ENCODE peak calls at places on chromosomes 6 and 20, in nine cellular contexts. One of them, this sample, is unnamed.

GRCh38 chr20:61520761-61521460 is 268.9 kb downstream of the CDH4 start:
- DNase-seq in GM12878: no peak
- DNase-seq in K562: peak; percentile 34
- DNase-seq in HL-60: no peak
- DNase-seq in A549: no peak
- DNase-seq in SK-N-SH: no peak
- DNase-seq in Panc1: no peak
- DNase-seq in HCT116: no peak
- DNase-seq in HepG2: no peak
- DNase-seq in this sample: no peak

GRCh38 chr6:35360349-35361138 is 18.2 kb downstream of the PPARD start:
- DNase-seq in GM12878: no peak
- DNase-seq in K562: no peak
- DNase-seq in HL-60: peak; percentile 41
- DNase-seq in A549: no peak
- DNase-seq in SK-N-SH: peak; percentile 42
- DNase-seq in Panc1: no peak
- DNase-seq in HCT116: no peak
- DNase-seq in HepG2: peak; percentile 97
- DNase-seq in this sample: peak; percentile 79

GRCh38 chr20:14919473-14920157 is 582.2 kb upstream of the FLRT3 start:
- DNase-seq in GM12878: no peak
- DNase-seq in K562: no peak
- DNase-seq in HL-60: no peak
- DNase-seq in A549: no peak
- DNase-seq in SK-N-SH: no peak
- DNase-seq in Panc1: no peak
- DNase-seq in HCT116: peak; percentile 6
- DNase-seq in HepG2: no peak
- DNase-seq in this sample: peak; percentile 89

GRCh38 chr6:95203153-95203754 is 374.1 kb upstream of the MANEA start:
- DNase-seq in GM12878: no peak
- DNase-seq in K562: peak; percentile 12
- DNase-seq in HL-60: no peak
- DNase-seq in A549: no peak
- DNase-seq in SK-N-SH: peak; percentile 40
- DNase-seq in Panc1: peak; percentile 18
- DNase-seq in HCT116: peak; percentile 23
- DNase-seq in HepG2: peak; percentile 10
- DNase-seq in this sample: peak; percentile 78

GRCh38 chr6:143394351-143394750 is 56.1 kb downstream of the ADAT2 start:
- DNase-seq in GM12878: no peak
- DNase-seq in K562: no peak
- DNase-seq in HL-60: no peak
- DNase-seq in A549: no peak
- DNase-seq in SK-N-SH: no peak
- DNase-seq in Panc1: no peak
- DNase-seq in HCT116: no peak
- DNase-seq in HepG2: no peak
- DNase-seq in this sample: no peak

GRCh38 chr6:169076240-169076639 is 177.4 kb downstream of the THBS2 start:
- DNase-seq in GM12878: no peak
- DNase-seq in K562: no peak
- DNase-seq in HL-60: no peak
- DNase-seq in A549: no peak
- DNase-seq in SK-N-SH: no peak
- DNase-seq in Panc1: no peak
- DNase-seq in HCT116: no peak
- DNase-seq in HepG2: no peak
- DNase-seq in this sample: no peak

GRCh38 chr6:30688569-30688968 is 2.1 kb upstream of the PPP1R18 start:
- DNase-seq in GM12878: no peak
- DNase-seq in K562: no peak
- DNase-seq in HL-60: no peak
- DNase-seq in A549: no peak
- DNase-seq in SK-N-SH: no peak
- DNase-seq in Panc1: no peak
- DNase-seq in HCT116: no peak
- DNase-seq in HepG2: no peak
- DNase-seq in this sample: no peak

GRCh38 chr6:54846857-54847721 is 518 bp downstream of the FAM83B start:
- DNase-seq in GM12878: no peak
- DNase-seq in K562: no peak
- DNase-seq in HL-60: no peak
- DNase-seq in A549: no peak
- DNase-seq in SK-N-SH: no peak
- DNase-seq in Panc1: no peak
- DNase-seq in HCT116: no peak
- DNase-seq in HepG2: no peak
- DNase-seq in this sample: peak; percentile 63

GRCh38 chr20:1802385-1803215 is 92.6 kb upstream of the SIRPA start:
- DNase-seq in GM12878: no peak
- DNase-seq in K562: peak; percentile 8
- DNase-seq in HL-60: peak; percentile 87
- DNase-seq in A549: peak; percentile 78
- DNase-seq in SK-N-SH: peak; percentile 87
- DNase-seq in Panc1: no peak
- DNase-seq in HCT116: no peak
- DNase-seq in HepG2: peak; percentile 67
- DNase-seq in this sample: peak; percentile 86

GRCh38 chr20:4601630-4602296 is 119.9 kb upstream of the PRND start:
- DNase-seq in GM12878: no peak
- DNase-seq in K562: no peak
- DNase-seq in HL-60: no peak
- DNase-seq in A549: no peak
- DNase-seq in SK-N-SH: peak; percentile 44
- DNase-seq in Panc1: no peak
- DNase-seq in HCT116: peak; percentile 44
- DNase-seq in HepG2: no peak
- DNase-seq in this sample: no peak

GRCh38 chr6:127518710-127519468 is at the start of gene MTCL3:
- DNase-seq in GM12878: no peak
- DNase-seq in K562: no peak
- DNase-seq in HL-60: no peak
- DNase-seq in A549: peak; percentile 76
- DNase-seq in SK-N-SH: peak; percentile 76
- DNase-seq in Panc1: no peak
- DNase-seq in HCT116: no peak
- DNase-seq in HepG2: no peak
- DNase-seq in this sample: peak; percentile 89

GRCh38 chr6:170210026-170210390 is 80.9 kb downstream of the DLL1 start:
- DNase-seq in GM12878: no peak
- DNase-seq in K562: no peak
- DNase-seq in HL-60: no peak
- DNase-seq in A549: no peak
- DNase-seq in SK-N-SH: peak; percentile 20
- DNase-seq in Panc1: no peak
- DNase-seq in HCT116: no peak
- DNase-seq in HepG2: no peak
- DNase-seq in this sample: no peak

GRCh38 chr6:82773061-82773717 is 292.5 kb downstream of the UBE3D start:
- DNase-seq in GM12878: no peak
- DNase-seq in K562: no peak
- DNase-seq in HL-60: no peak
- DNase-seq in A549: no peak
- DNase-seq in SK-N-SH: no peak
- DNase-seq in Panc1: no peak
- DNase-seq in HCT116: no peak
- DNase-seq in HepG2: no peak
- DNase-seq in this sample: no peak

GRCh38 chr20:56985286-56985685 is 281.2 kb downstream of the BMP7 start:
- DNase-seq in GM12878: no peak
- DNase-seq in K562: no peak
- DNase-seq in HL-60: no peak
- DNase-seq in A549: no peak
- DNase-seq in SK-N-SH: no peak
- DNase-seq in Panc1: no peak
- DNase-seq in HCT116: no peak
- DNase-seq in HepG2: no peak
- DNase-seq in this sample: no peak

GRCh38 chr20:346640-347316 is at the start of gene NRSN2:
- DNase-seq in GM12878: no peak
- DNase-seq in K562: peak; percentile 73
- DNase-seq in HL-60: no peak
- DNase-seq in A549: peak; percentile 89
- DNase-seq in SK-N-SH: peak; percentile 89
- DNase-seq in Panc1: no peak
- DNase-seq in HCT116: no peak
- DNase-seq in HepG2: peak; percentile 72
- DNase-seq in this sample: peak; percentile 79

GRCh38 chr6:117206951-117207687 is 58.2 kb upstream of the VGLL2 start:
- DNase-seq in GM12878: no peak
- DNase-seq in K562: no peak
- DNase-seq in HL-60: no peak
- DNase-seq in A549: no peak
- DNase-seq in SK-N-SH: no peak
- DNase-seq in Panc1: no peak
- DNase-seq in HCT116: no peak
- DNase-seq in HepG2: no peak
- DNase-seq in this sample: peak; percentile 51

GRCh38 chr6:10883312-10884244 is 1.7 kb upstream of the GCM2 start:
- DNase-seq in GM12878: no peak
- DNase-seq in K562: no peak
- DNase-seq in HL-60: no peak
- DNase-seq in A549: no peak
- DNase-seq in SK-N-SH: no peak
- DNase-seq in Panc1: no peak
- DNase-seq in HCT116: no peak
- DNase-seq in HepG2: no peak
- DNase-seq in this sample: peak; percentile 49

GRCh38 chr6:1708820-1709612 is 99.3 kb downstream of the FOXC1 start:
- DNase-seq in GM12878: no peak
- DNase-seq in K562: no peak
- DNase-seq in HL-60: peak; percentile 91
- DNase-seq in A549: no peak
- DNase-seq in SK-N-SH: no peak
- DNase-seq in Panc1: no peak
- DNase-seq in HCT116: peak; percentile 31
- DNase-seq in HepG2: peak; percentile 30
- DNase-seq in this sample: no peak

DNA sequence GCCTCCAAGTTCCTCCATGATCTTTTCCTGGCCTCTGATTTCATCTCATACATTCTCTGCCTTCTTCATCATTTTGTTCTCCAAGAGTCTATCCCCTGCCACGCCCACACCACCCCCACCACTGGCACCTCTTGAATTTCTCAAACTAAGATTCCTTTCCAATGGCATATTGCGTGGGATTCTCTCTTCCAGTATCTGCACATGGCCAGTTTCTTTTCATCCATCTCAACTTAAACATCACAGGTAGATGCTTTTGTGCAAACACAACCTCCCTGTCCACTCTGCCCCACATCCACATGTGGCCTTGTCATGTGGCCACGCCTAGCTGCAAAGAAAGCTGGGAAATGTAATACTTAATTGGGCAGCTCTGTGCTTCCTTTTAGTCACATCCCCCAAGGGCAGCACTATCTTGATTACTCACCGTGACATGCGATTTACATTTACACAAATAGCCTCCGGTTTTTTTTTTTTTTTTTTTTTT is 33.4 kb upstream of the ZMYND8 start:
- DNase-seq in GM12878: no peak
- DNase-seq in K562: peak; percentile 54
- DNase-seq in HL-60: no peak
- DNase-seq in A549: peak; percentile 62
- DNase-seq in SK-N-SH: no peak
- DNase-seq in Panc1: no peak
- DNase-seq in HCT116: no peak
- DNase-seq in HepG2: no peak
- DNase-seq in this sample: no peak
- TF ChIP-seq REST in GM12878: no peak
- TF ChIP-seq REST in K562: no peak
- TF ChIP-seq REST in HL-60: no peak
- TF ChIP-seq REST in A549: no peak
- TF ChIP-seq REST in SK-N-SH: no peak
- TF ChIP-seq REST in Panc1: no peak
- TF ChIP-seq REST in HCT116: no peak
- TF ChIP-seq REST in HepG2: no peak
- TF ChIP-seq REST in this sample: no peak

DNA sequence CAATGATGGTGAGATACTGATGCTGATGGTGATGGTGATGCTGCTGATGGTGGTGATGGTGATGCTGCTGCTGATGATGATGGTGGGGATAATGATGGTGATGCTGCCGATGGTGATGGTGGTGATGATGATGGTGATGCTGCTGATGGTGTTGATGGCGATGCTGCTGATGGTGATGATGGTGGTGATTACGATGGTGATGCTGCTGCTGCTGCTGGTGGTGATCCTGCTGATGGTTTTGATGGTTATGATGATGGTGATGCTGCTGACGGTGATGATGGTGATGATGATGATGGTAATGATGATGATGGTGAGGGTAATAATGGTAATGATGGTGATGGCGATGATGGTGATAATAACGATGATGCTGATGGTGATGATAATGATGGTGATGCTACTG is 50.0 kb downstream of the ARHGAP40 start:
- DNase-seq in GM12878: no peak
- DNase-seq in K562: no peak
- DNase-seq in HL-60: no peak
- DNase-seq in A549: no peak
- DNase-seq in SK-N-SH: no peak
- DNase-seq in Panc1: no peak
- DNase-seq in HCT116: no peak
- DNase-seq in HepG2: no peak
- DNase-seq in this sample: no peak
- TF ChIP-seq REST in GM12878: no peak
- TF ChIP-seq REST in K562: no peak
- TF ChIP-seq REST in HL-60: no peak
- TF ChIP-seq REST in A549: no peak
- TF ChIP-seq REST in SK-N-SH: no peak
- TF ChIP-seq REST in Panc1: no peak
- TF ChIP-seq REST in HCT116: no peak
- TF ChIP-seq REST in HepG2: no peak
- TF ChIP-seq REST in this sample: no peak

DNA sequence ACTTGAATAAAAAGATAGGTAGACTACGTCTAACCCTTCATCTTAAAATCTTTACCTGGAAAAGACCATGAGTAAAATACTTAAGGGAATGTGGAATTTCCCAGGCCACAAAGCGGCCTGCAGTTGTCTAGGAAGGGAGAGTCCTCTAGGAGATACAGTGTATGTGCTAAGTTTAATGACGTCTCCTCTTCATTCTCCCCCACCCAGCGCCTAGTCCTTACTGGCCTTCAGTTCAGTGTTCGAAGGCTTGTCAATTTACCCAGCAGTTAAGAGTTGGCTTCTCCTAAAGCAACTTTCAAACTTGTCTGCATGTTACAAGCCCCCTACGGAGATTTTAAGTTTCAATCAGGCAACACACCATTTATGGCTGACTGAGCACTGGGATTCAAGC is 35.2 kb downstream of the HFE start:
- DNase-seq in GM12878: no peak
- DNase-seq in K562: peak; percentile 77
- DNase-seq in HL-60: no peak
- DNase-seq in A549: no peak
- DNase-seq in SK-N-SH: no peak
- DNase-seq in Panc1: no peak
- DNase-seq in HCT116: no peak
- DNase-seq in HepG2: peak; percentile 79
- DNase-seq in this sample: peak; percentile 68
- TF ChIP-seq REST in GM12878: no peak
- TF ChIP-seq REST in K562: no peak
- TF ChIP-seq REST in HL-60: no peak
- TF ChIP-seq REST in A549: no peak
- TF ChIP-seq REST in SK-N-SH: no peak
- TF ChIP-seq REST in Panc1: peak; percentile 2
- TF ChIP-seq REST in HCT116: no peak
- TF ChIP-seq REST in HepG2: no peak
- TF ChIP-seq REST in this sample: no peak

GRCh38 chr20:53574819-53575218 is 18.8 kb downstream of the ZNF217 start:
- DNase-seq in GM12878: no peak
- DNase-seq in K562: no peak
- DNase-seq in HL-60: no peak
- DNase-seq in A549: no peak
- DNase-seq in SK-N-SH: no peak
- DNase-seq in Panc1: no peak
- DNase-seq in HCT116: no peak
- DNase-seq in HepG2: no peak
- DNase-seq in this sample: no peak
- TF ChIP-seq REST in GM12878: no peak
- TF ChIP-seq REST in K562: no peak
- TF ChIP-seq REST in HL-60: no peak
- TF ChIP-seq REST in A549: no peak
- TF ChIP-seq REST in SK-N-SH: no peak
- TF ChIP-seq REST in Panc1: no peak
- TF ChIP-seq REST in HCT116: no peak
- TF ChIP-seq REST in HepG2: no peak
- TF ChIP-seq REST in this sample: no peak

This sample was measured in GM23338.